ENCODE peak calls at places on chromosomes 4 and X, in five cellular contexts. S is tibial nerve, I is hepatocyte, Q is body of pancreas, H is heart left ventricle. J is an unnamed sample.

GRCh38 chr4:113881256-113881655 is 98.2 kb downstream of the ARSJ start:
- DNase-seq in S (no peak), I (no peak), Q (no peak), H (no peak), J (no peak)

GRCh38 chr4:122783301-122784215 is 43.1 kb upstream of the FGF2 start:
- DNase-seq in S (peak; percentile 14), I (peak; percentile 17), Q (peak; percentile 73), H (peak; percentile 73), J (peak; percentile 56)

GRCh38 chrX:71953391-71953790 is 42.7 kb downstream of the NHSL2 start:
- DNase-seq in S (no peak), I (no peak), Q (no peak), H (no peak), J (no peak)

GRCh38 chr4:74527049-74527448 is 82.1 kb downstream of the AREG start:
- DNase-seq in S (no peak), I (no peak), Q (no peak), H (no peak), J (no peak)

GRCh38 chr4:42452823-42453222 is 55.5 kb downstream of the SHISA3 start:
- DNase-seq in S (no peak), I (no peak), Q (no peak), H (no peak), J (no peak)

GRCh38 chr4:10090467-10091250 is 25.9 kb downstream of the WDR1 start:
- DNase-seq in S (no peak), I (no peak), Q (no peak), H (no peak), J (no peak)

GRCh38 chr4:31237242-31237641 is 517.1 kb downstream of the PCDH7 start:
- DNase-seq in S (no peak), I (no peak), Q (no peak), H (no peak), J (no peak)

GRCh38 chr4:24800273-24800880 is 5.0 kb downstream of the SOD3 start:
- DNase-seq in S (no peak), I (no peak), Q (no peak), H (no peak), J (peak; percentile 44)

GRCh38 chr4:71501992-71502391 is 163.2 kb downstream of the SLC4A4 start:
- DNase-seq in S (no peak), I (no peak), Q (no peak), H (no peak), J (no peak)

GRCh38 chr4:24143741-24144140 is 253.9 kb upstream of the PPARGC1A start:
- DNase-seq in S (no peak), I (no peak), Q (no peak), H (no peak), J (no peak)

GRCh38 chr4:41550308-41550707 is 12.4 kb downstream of the LIMCH1 start:
- DNase-seq in S (no peak), I (no peak), Q (no peak), H (no peak), J (peak; percentile 33)

GRCh38 chr4:77167173-77167572 is 10.2 kb downstream of the CCNG2 start:
- DNase-seq in S (no peak), I (no peak), Q (no peak), H (no peak), J (no peak)

GRCh38 chr4:37902212-37902611 is 11.3 kb downstream of the TBC1D1 start:
- DNase-seq in S (no peak), I (no peak), Q (no peak), H (no peak), J (no peak)

DNA sequence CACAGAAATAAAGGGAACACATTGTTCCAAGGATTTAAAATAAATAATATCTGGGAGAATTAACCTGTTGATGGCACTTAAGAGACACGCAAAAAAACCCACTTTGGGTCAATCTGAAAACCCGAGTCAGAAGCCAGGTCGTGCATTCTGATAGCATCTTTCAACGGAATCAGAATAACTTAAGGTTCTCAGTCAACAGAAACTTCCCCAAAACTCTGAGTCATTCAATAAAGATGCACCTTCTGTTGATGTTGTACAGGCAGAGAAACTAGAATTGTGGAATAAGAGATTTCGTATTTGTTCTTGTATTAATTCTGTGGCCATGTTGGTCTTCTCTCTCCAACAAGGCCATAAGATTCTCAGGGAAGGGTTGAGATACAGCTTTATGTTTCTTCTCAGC is 78.2 kb downstream of the MAOB start:
- DNase-seq in S (no peak), I (no peak), Q (no peak), H (no peak), J (no peak)
- H3K27ac ChIP-seq in S (no peak overlapping the region), I (no peak overlapping the region), Q (no peak overlapping the region), H (no peak overlapping the region), J (no peak overlapping the region)

GRCh38 chr4:127889903-127890302 is 9.2 kb downstream of the PLK4 start:
- DNase-seq in S (no peak), I (no peak), Q (no peak), H (no peak), J (peak; percentile 9)
- H3K36me3 ChIP-seq in S (no peaks in the 10 kb centered on the region), I (no peaks in the 10 kb centered on the region), Q (no peaks in the 10 kb centered on the region), H (no peaks in the 10 kb centered on the region), J (peaks cover 36% of the 10 kb centered on the region)

DNA sequence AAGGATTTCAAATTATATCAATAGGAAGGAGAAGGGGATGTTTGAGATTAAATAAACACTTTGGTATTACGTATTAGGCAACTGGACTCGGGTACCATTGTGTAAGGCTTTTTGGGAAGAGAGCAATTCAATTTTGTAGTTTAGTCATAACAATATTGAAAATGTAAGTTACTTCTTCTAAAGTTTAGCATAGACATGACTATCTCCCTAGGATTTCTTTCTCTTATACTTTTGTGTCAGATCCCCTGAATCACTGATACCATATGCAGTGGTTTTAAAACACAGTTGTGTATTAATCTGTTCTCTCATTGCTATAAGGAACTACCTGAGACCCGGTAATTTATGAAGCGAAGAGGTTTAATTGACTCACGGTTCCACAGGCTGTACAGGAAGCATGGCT is 123.9 kb upstream of the FAM9C start:
- DNase-seq in S (no peak), I (no peak), Q (no peak), H (no peak), J (no peak)
- H3K27ac ChIP-seq in S (peak overlapping the region; percentile 79), I (peak overlapping the region; percentile 79), Q (no peak overlapping the region), H (peak overlapping the region; percentile 81), J (no peak overlapping the region)

DNA sequence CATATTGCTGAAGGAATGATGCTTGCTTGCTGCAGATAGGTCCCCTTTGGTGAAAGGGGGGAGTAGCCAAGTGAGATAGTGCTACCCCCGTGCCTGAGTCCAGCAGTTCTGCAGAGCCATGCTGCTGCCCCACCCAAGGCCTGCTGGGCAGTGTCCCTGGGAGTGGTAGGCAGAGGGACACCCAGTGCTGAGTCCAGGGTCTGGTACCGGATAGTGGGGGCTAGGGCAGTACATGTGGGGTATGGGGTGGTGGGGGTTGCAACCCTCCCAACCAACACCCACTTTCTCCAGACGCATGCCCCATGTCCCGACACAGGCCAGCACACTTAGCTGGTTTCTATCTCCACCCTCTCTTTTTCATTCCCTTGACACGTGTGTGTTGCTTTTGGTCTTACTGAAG is 62.0 kb upstream of the TLR2 start:
- DNase-seq in S (no peak), I (no peak), Q (no peak), H (no peak), J (no peak)
- H3K36me3 ChIP-seq in S (peaks cover 2% of the 10 kb centered on the region), I (no peaks in the 10 kb centered on the region), Q (peaks cover 13% of the 10 kb centered on the region), H (peaks cover 69% of the 10 kb centered on the region), J (no peaks in the 10 kb centered on the region)

GRCh38 chrX:39859991-39860861 is 237.5 kb downstream of the BCOR start:
- DNase-seq in S (no peak), I (peak; percentile 65), Q (no peak), H (peak; percentile 32), J (peak; percentile 46)
- H3K27ac ChIP-seq in S (no peak overlapping the region), I (no peak overlapping the region), Q (no peak overlapping the region), H (no peak overlapping the region), J (no peak overlapping the region)

DNA sequence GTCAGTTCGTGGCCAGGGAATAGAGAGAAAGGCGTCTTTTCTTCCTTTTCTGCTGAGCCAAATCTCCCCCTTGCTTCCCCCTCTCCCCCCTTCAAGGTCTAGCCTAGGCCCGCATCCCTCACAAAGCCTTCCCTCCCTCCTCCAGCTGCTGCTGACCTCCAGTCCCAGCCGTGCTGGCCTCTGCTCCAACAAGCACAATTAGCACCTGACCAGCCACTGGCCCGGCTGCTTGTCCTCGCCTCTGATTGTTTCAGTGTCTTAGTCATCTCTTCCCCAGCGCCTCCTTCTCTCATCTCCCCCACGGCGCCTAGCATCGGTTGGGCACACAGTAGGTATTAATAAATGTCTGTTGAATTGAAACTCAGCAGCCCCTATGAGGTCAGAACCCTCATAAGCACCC is 4.2 kb downstream of the ELF4 start:
- DNase-seq in S (no peak), I (no peak), Q (no peak), H (no peak), J (no peak)
- H3K36me3 ChIP-seq in S (no peaks in the 10 kb centered on the region), I (no peaks in the 10 kb centered on the region), Q (no peaks in the 10 kb centered on the region), H (no peaks in the 10 kb centered on the region), J (no peaks in the 10 kb centered on the region)

GRCh38 chr4:189279188-189279587 is 661.5 kb upstream of the FRG1 start:
- DNase-seq in S (no peak), I (no peak), Q (no peak), H (no peak), J (no peak)

DNA sequence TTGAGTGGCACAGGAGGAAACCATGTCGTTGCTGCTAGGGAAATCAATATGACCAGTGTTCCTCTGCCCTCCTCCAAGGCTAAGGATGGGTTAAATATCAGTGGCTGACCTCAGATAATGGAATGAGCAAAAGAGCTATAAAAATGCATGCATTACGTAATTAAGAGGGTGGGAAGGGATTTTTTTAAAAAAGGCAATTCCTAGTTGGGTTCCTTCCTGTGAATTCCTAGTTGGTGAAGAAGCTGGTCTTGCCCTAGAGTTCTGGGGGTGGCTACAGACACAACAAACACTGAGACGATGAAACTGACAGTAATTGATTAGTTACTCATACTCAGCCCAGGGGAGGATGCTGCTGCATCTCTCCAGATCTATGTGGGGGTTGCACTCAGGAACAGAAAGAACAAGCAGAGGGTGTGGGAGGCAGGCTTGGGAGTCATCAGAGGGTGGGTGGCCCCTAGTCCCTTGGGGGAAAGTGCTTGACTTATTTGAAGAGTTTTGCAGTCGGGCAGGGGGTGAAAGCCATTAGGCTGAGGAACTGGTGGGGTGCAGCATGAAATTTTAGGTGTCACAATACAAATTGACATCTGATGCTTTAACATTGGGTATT is 662.0 kb upstream of the FRG1 start:
- DNase-seq in S (no peak), I (no peak), Q (no peak), H (no peak), J (no peak)
- H3K27ac ChIP-seq in S (no peak overlapping the region), I (no peak overlapping the region), Q (no peak overlapping the region), H (no peak overlapping the region), J (no peak overlapping the region)

GRCh38 chr4:3160325-3160915 is 85.9 kb downstream of the HTT start:
- DNase-seq in S (no peak), I (no peak), Q (no peak), H (no peak), J (no peak)
- H3K36me3 ChIP-seq in S (peaks cover 11% of the 10 kb centered on the region), I (peaks cover 10% of the 10 kb centered on the region), Q (no peaks in the 10 kb centered on the region), H (peaks cover 55% of the 10 kb centered on the region), J (peaks cover 7% of the 10 kb centered on the region)

GRCh38 chrX:10545882-10546281 is 74.5 kb downstream of the MID1 start:
- DNase-seq in S (no peak), I (no peak), Q (no peak), H (no peak), J (no peak)

GRCh38 chrX:10554612-10555270 is 65.6 kb downstream of the MID1 start:
- DNase-seq in S (no peak), I (no peak), Q (no peak), H (no peak), J (peak; percentile 30)

GRCh38 chrX:10548681-10549080 is 71.7 kb downstream of the MID1 start:
- DNase-seq in S (no peak), I (no peak), Q (no peak), H (no peak), J (no peak)

GRCh38 chrX:10549280-10549679 is 71.1 kb downstream of the MID1 start:
- DNase-seq in S (no peak), I (no peak), Q (no peak), H (no peak), J (peak; percentile 19)
- H3K27ac ChIP-seq in S (no peak overlapping the region), I (no peak overlapping the region), Q (no peak overlapping the region), H (no peak overlapping the region), J (no peak overlapping the region)

GRCh38 chrX:40318076-40318475 is 220.3 kb upstream of the BCOR start:
- DNase-seq in S (no peak), I (no peak), Q (no peak), H (no peak), J (no peak)
- H3K36me3 ChIP-seq in S (no peaks in the 10 kb centered on the region), I (no peaks in the 10 kb centered on the region), Q (no peaks in the 10 kb centered on the region), H (no peaks in the 10 kb centered on the region), J (no peaks in the 10 kb centered on the region)